ENCODE peak calls at places on chromosomes 16 and 17, in eight cellular contexts. One of them, this sample, is unnamed.

GRCh38 chr17:48615212-48615962 is at the start of gene HOXB8:
- DNase-seq in A549: no peak
- DNase-seq in stomach: no peak
- DNase-seq in sigmoid colon: no peak
- DNase-seq in HepG2: no peak
- DNase-seq in esophagus muscularis mucosa: no peak
- DNase-seq in ovary: no peak
- DNase-seq in transverse colon: no peak
- DNase-seq in this sample: no peak

GRCh38 chr16:57539072-57539796 is 2.9 kb upstream of the CCDC102A start:
- DNase-seq in A549: no peak
- DNase-seq in stomach: no peak
- DNase-seq in sigmoid colon: no peak
- DNase-seq in HepG2: no peak
- DNase-seq in esophagus muscularis mucosa: no peak
- DNase-seq in ovary: peak
- DNase-seq in transverse colon: no peak
- DNase-seq in this sample: peak

GRCh38 chr17:51419476-51419875 is 159.1 kb downstream of the UTP18 start:
- DNase-seq in A549: no peak
- DNase-seq in stomach: peak
- DNase-seq in sigmoid colon: no peak
- DNase-seq in HepG2: no peak
- DNase-seq in esophagus muscularis mucosa: no peak
- DNase-seq in ovary: no peak
- DNase-seq in transverse colon: no peak
- DNase-seq in this sample: no peak

GRCh38 chr17:82085031-82085861 is 12.8 kb downstream of the FASN start:
- DNase-seq in A549: no peak
- DNase-seq in stomach: no peak
- DNase-seq in sigmoid colon: no peak
- DNase-seq in HepG2: no peak
- DNase-seq in esophagus muscularis mucosa: no peak
- DNase-seq in ovary: no peak
- DNase-seq in transverse colon: no peak
- DNase-seq in this sample: no peak

GRCh38 chr16:85172465-85173071 is 60.3 kb upstream of the CIBAR2 start:
- DNase-seq in A549: peak
- DNase-seq in stomach: no peak
- DNase-seq in sigmoid colon: no peak
- DNase-seq in HepG2: peak
- DNase-seq in esophagus muscularis mucosa: no peak
- DNase-seq in ovary: no peak
- DNase-seq in transverse colon: no peak
- DNase-seq in this sample: no peak

GRCh38 chr17:3893720-3894116 is 865 bp upstream of the CAMKK1 start:
- DNase-seq in A549: no peak
- DNase-seq in stomach: no peak
- DNase-seq in sigmoid colon: no peak
- DNase-seq in HepG2: no peak
- DNase-seq in esophagus muscularis mucosa: no peak
- DNase-seq in ovary: no peak
- DNase-seq in transverse colon: no peak
- DNase-seq in this sample: no peak

GRCh38 chr16:81491522-81492188 is 47.0 kb downstream of the CMIP start:
- DNase-seq in A549: no peak
- DNase-seq in stomach: no peak
- DNase-seq in sigmoid colon: no peak
- DNase-seq in HepG2: no peak
- DNase-seq in esophagus muscularis mucosa: no peak
- DNase-seq in ovary: no peak
- DNase-seq in transverse colon: no peak
- DNase-seq in this sample: no peak

GRCh38 chr17:57986841-57987581 is 1.0 kb downstream of the VEZF1 start:
- DNase-seq in A549: peak
- DNase-seq in stomach: peak
- DNase-seq in sigmoid colon: peak
- DNase-seq in HepG2: peak
- DNase-seq in esophagus muscularis mucosa: no peak
- DNase-seq in ovary: peak
- DNase-seq in transverse colon: peak
- DNase-seq in this sample: no peak

GRCh38 chr17:50117202-50118040 is 12.5 kb downstream of the SAMD14 start:
- DNase-seq in A549: peak
- DNase-seq in stomach: peak
- DNase-seq in sigmoid colon: no peak
- DNase-seq in HepG2: peak
- DNase-seq in esophagus muscularis mucosa: no peak
- DNase-seq in ovary: peak
- DNase-seq in transverse colon: peak
- DNase-seq in this sample: no peak

GRCh38 chr16:20884240-20884556 is 16.0 kb downstream of the DCUN1D3 start:
- DNase-seq in A549: no peak
- DNase-seq in stomach: no peak
- DNase-seq in sigmoid colon: no peak
- DNase-seq in HepG2: peak
- DNase-seq in esophagus muscularis mucosa: no peak
- DNase-seq in ovary: no peak
- DNase-seq in transverse colon: peak
- DNase-seq in this sample: no peak

GRCh38 chr17:64938925-64939474 is 19.7 kb upstream of the LRRC37A3 start:
- DNase-seq in A549: peak
- DNase-seq in stomach: peak
- DNase-seq in sigmoid colon: no peak
- DNase-seq in HepG2: peak
- DNase-seq in esophagus muscularis mucosa: no peak
- DNase-seq in ovary: no peak
- DNase-seq in transverse colon: peak
- DNase-seq in this sample: no peak

GRCh38 chr17:13297198-13297597 is 279.4 kb upstream of the ELAC2 start:
- DNase-seq in A549: no peak
- DNase-seq in stomach: no peak
- DNase-seq in sigmoid colon: no peak
- DNase-seq in HepG2: peak
- DNase-seq in esophagus muscularis mucosa: no peak
- DNase-seq in ovary: no peak
- DNase-seq in transverse colon: peak
- DNase-seq in this sample: no peak

GRCh38 chr17:45107286-45107685 is 25.0 kb downstream of the PLCD3 start:
- DNase-seq in A549: no peak
- DNase-seq in stomach: no peak
- DNase-seq in sigmoid colon: no peak
- DNase-seq in HepG2: no peak
- DNase-seq in esophagus muscularis mucosa: no peak
- DNase-seq in ovary: no peak
- DNase-seq in transverse colon: no peak
- DNase-seq in this sample: no peak
- TF ChIP-seq EP300 in A549: no peak
- TF ChIP-seq EP300 in stomach: no peak
- TF ChIP-seq EP300 in sigmoid colon: no peak
- TF ChIP-seq EP300 in HepG2: no peak
- TF ChIP-seq EP300 in esophagus muscularis mucosa: no peak
- TF ChIP-seq EP300 in ovary: no peak
- TF ChIP-seq EP300 in transverse colon: no peak
- TF ChIP-seq EP300 in this sample: no peak

GRCh38 chr17:60421273-60422161 is 772 bp upstream of the CHCT1 start:
- DNase-seq in A549: peak
- DNase-seq in stomach: peak
- DNase-seq in sigmoid colon: peak
- DNase-seq in HepG2: peak
- DNase-seq in esophagus muscularis mucosa: no peak
- DNase-seq in ovary: peak
- DNase-seq in transverse colon: peak
- DNase-seq in this sample: peak
- TF ChIP-seq EP300 in A549: no peak
- TF ChIP-seq EP300 in stomach: no peak
- TF ChIP-seq EP300 in sigmoid colon: no peak
- TF ChIP-seq EP300 in HepG2: no peak
- TF ChIP-seq EP300 in esophagus muscularis mucosa: no peak
- TF ChIP-seq EP300 in ovary: no peak
- TF ChIP-seq EP300 in transverse colon: no peak
- TF ChIP-seq EP300 in this sample: no peak

GRCh38 chr17:725084-725483 is 7.3 kb upstream of the TLCD3A start:
- DNase-seq in A549: no peak
- DNase-seq in stomach: no peak
- DNase-seq in sigmoid colon: no peak
- DNase-seq in HepG2: no peak
- DNase-seq in esophagus muscularis mucosa: no peak
- DNase-seq in ovary: no peak
- DNase-seq in transverse colon: no peak
- DNase-seq in this sample: no peak

GRCh38 chr17:725746-726145 is 6.7 kb upstream of the TLCD3A start:
- DNase-seq in A549: no peak
- DNase-seq in stomach: no peak
- DNase-seq in sigmoid colon: no peak
- DNase-seq in HepG2: no peak
- DNase-seq in esophagus muscularis mucosa: no peak
- DNase-seq in ovary: no peak
- DNase-seq in transverse colon: no peak
- DNase-seq in this sample: no peak

GRCh38 chr17:718075-718474 is 3.4 kb upstream of the VPS53 start:
- DNase-seq in A549: no peak
- DNase-seq in stomach: no peak
- DNase-seq in sigmoid colon: no peak
- DNase-seq in HepG2: no peak
- DNase-seq in esophagus muscularis mucosa: no peak
- DNase-seq in ovary: no peak
- DNase-seq in transverse colon: no peak
- DNase-seq in this sample: no peak

GRCh38 chr17:721540-721937 is 6.9 kb upstream of the VPS53 start:
- DNase-seq in A549: no peak
- DNase-seq in stomach: no peak
- DNase-seq in sigmoid colon: no peak
- DNase-seq in HepG2: no peak
- DNase-seq in esophagus muscularis mucosa: no peak
- DNase-seq in ovary: no peak
- DNase-seq in transverse colon: no peak
- DNase-seq in this sample: no peak

GRCh38 chr17:720706-721539 is 6.3 kb upstream of the VPS53 start:
- DNase-seq in A549: no peak
- DNase-seq in stomach: no peak
- DNase-seq in sigmoid colon: no peak
- DNase-seq in HepG2: no peak
- DNase-seq in esophagus muscularis mucosa: no peak
- DNase-seq in ovary: no peak
- DNase-seq in transverse colon: no peak
- DNase-seq in this sample: no peak
- TF ChIP-seq EP300 in A549: no peak
- TF ChIP-seq EP300 in stomach: no peak
- TF ChIP-seq EP300 in sigmoid colon: no peak
- TF ChIP-seq EP300 in HepG2: no peak
- TF ChIP-seq EP300 in esophagus muscularis mucosa: no peak
- TF ChIP-seq EP300 in ovary: no peak
- TF ChIP-seq EP300 in transverse colon: no peak
- TF ChIP-seq EP300 in this sample: no peak

DNA sequence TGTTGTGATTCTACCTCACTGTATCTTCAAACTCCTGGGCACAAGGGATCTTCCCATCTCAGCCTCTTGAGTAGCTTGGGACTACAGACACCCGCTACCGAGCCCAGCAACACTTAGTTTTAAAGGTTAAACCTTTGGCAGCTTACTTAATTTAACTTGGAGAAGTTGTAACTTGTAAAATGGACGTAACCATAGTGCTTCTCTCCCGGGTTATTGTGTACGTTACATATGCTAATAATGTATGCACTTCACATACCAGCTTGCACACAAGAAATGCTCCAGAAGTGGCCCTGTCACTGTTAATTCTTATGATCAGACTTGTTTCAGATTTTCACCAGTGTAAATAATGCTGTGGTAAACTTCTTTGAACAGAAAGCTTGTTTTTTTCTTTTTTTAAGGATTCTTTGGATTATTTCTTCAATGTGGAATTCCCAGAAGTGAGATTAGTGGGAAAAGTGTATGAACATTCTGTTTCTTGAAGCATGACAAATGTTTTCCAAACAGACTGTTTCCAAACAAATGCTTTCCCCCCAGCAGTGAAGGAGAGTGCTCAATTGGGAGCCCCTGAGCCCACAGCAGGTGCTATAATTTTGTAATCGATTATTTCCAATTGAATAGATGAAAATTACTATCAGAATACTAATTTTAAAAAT is 61.5 kb downstream of the EPN2 start:
- DNase-seq in A549: no peak
- DNase-seq in stomach: no peak
- DNase-seq in sigmoid colon: no peak
- DNase-seq in HepG2: no peak
- DNase-seq in esophagus muscularis mucosa: no peak
- DNase-seq in ovary: no peak
- DNase-seq in transverse colon: no peak
- DNase-seq in this sample: no peak
- TF ChIP-seq EP300 in A549: no peak
- TF ChIP-seq EP300 in stomach: no peak
- TF ChIP-seq EP300 in sigmoid colon: no peak
- TF ChIP-seq EP300 in HepG2: no peak
- TF ChIP-seq EP300 in esophagus muscularis mucosa: no peak
- TF ChIP-seq EP300 in ovary: no peak
- TF ChIP-seq EP300 in transverse colon: no peak
- TF ChIP-seq EP300 in this sample: no peak